ENCODE peak calls at places on chromosomes 5 and 9, in six cellular contexts. N, L, C, R, F and X are unnamed samples.

GRCh38 chr5:87383216-87383615 is 29.5 kb downstream of the CCNH start:
- DNase-seq in N (no peak), L (no peak), C (no peak), R (no peak), F (no peak), X (no peak)

GRCh38 chr9:71733176-71733575 is 35.1 kb downstream of the CEMIP2 start:
- DNase-seq in N (no peak), L (no peak), C (no peak), R (no peak), F (no peak), X (no peak)

GRCh38 chr9:38384990-38385848 is 7.3 kb upstream of the ALDH1B1 start:
- DNase-seq in N (no peak), L (peak), C (no peak), R (no peak), F (no peak), X (no peak)

GRCh38 chr5:142684508-142685031 is 1.3 kb downstream of the FGF1 start:
- DNase-seq in N (no peak), L (peak), C (no peak), R (no peak), F (peak), X (no peak)

GRCh38 chr9:27367922-27368316 is 71.0 kb upstream of the EQTN start:
- DNase-seq in N (no peak), L (no peak), C (no peak), R (no peak), F (peak), X (no peak)

GRCh38 chr9:121393318-121393717 is 23.3 kb upstream of the STOM start:
- DNase-seq in N (no peak), L (no peak), C (no peak), R (no peak), F (no peak), X (no peak)

GRCh38 chr5:154309805-154310204 is 119.3 kb downstream of the GALNT10 start:
- DNase-seq in N (peak), L (no peak), C (no peak), R (no peak), F (no peak), X (no peak)

GRCh38 chr5:95027151-95027721 is 257.7 kb downstream of the MCTP1 start:
- DNase-seq in N (no peak), L (no peak), C (no peak), R (no peak), F (no peak), X (no peak)

GRCh38 chr9:92378825-92379535 is 25.4 kb downstream of the OGN start:
- DNase-seq in N (no peak), L (peak), C (no peak), R (no peak), F (no peak), X (no peak)

GRCh38 chr9:14993061-14993800 is 83.0 kb upstream of the FREM1 start:
- DNase-seq in N (peak), L (peak), C (peak), R (peak), F (peak), X (peak)

GRCh38 chr5:9558319-9558965 is 12.6 kb upstream of the SEMA5A start:
- DNase-seq in N (no peak), L (no peak), C (peak), R (no peak), F (no peak), X (peak)

GRCh38 chr9:124126571-124127289 is 115.2 kb downstream of the LHX2 start:
- DNase-seq in N (peak), L (peak), C (peak), R (peak), F (no peak), X (peak)

GRCh38 chr9:125025584-125025983 is 84.7 kb upstream of the GOLGA1 start:
- DNase-seq in N (no peak), L (no peak), C (no peak), R (no peak), F (no peak), X (no peak)

GRCh38 chr9:76298497-76299144 is 95.6 kb downstream of the RFK start:
- DNase-seq in N (no peak), L (peak), C (no peak), R (no peak), F (no peak), X (no peak)

GRCh38 chr5:58497956-58498942 is 7.0 kb downstream of the GAPT start:
- DNase-seq in N (no peak), L (peak), C (no peak), R (no peak), F (peak), X (no peak)

GRCh38 chr9:72203205-72203803 is 54.1 kb downstream of the GDA start:
- DNase-seq in N (no peak), L (peak), C (no peak), R (no peak), F (peak), X (no peak)

GRCh38 chr5:172870261-172870806 is 36.3 kb downstream of the ERGIC1 start:
- DNase-seq in N (no peak), L (no peak), C (no peak), R (no peak), F (no peak), X (peak)

GRCh38 chr5:16018970-16019369 is 160.6 kb downstream of the MARCHF11 start:
- DNase-seq in N (no peak), L (no peak), C (no peak), R (no peak), F (no peak), X (no peak)

GRCh38 chr5:154038241-154038603 is 488 bp downstream of the FAM114A2 start:
- DNase-seq in N (peak), L (no peak), C (no peak), R (peak), F (no peak), X (no peak)

GRCh38 chr5:107242411-107242810 is 428.3 kb downstream of the EFNA5 start:
- DNase-seq in N (no peak), L (no peak), C (no peak), R (no peak), F (no peak), X (no peak)

GRCh38 chr9:97905228-97905627 is 17.1 kb downstream of the TRMO start:
- DNase-seq in N (peak), L (no peak), C (no peak), R (no peak), F (no peak), X (no peak)

GRCh38 chr9:98521141-98521540 is 187.6 kb downstream of the GABBR2 start:
- DNase-seq in N (no peak), L (no peak), C (no peak), R (no peak), F (no peak), X (no peak)

GRCh38 chr5:87829214-87829551 is 416.5 kb upstream of the CCNH start:
- DNase-seq in N (no peak), L (no peak), C (peak), R (no peak), F (no peak), X (peak)

GRCh38 chr5:157137691-157138090 is 5.0 kb downstream of the MED7 start:
- DNase-seq in N (no peak), L (no peak), C (no peak), R (no peak), F (no peak), X (no peak)